ENCODE peak calls at places on chromosomes 5 and 9, in ten cellular contexts. A is osteocyte; T is cardiac fibroblast; W is MM.1S; I is CD8-positive, alpha-beta T cell; Z is lower lobe of right lung; C is endothelial cell; X is coronary artery; J is astrocyte; M is fibroblast of mammary gland. S is an unnamed sample.

GRCh38 chr9:86098793-86099694 is at the start of gene GOLM1:
- DNase-seq in M (peak; percentile 48), C (peak; percentile 76), W (peak; percentile 69), A (peak; percentile 87), X (no peak), J (peak; percentile 44), Z (peak; percentile 69), T (peak; percentile 70), I (no peak), S (no peak)

GRCh38 chr5:177071671-177072385 is 14.9 kb upstream of the FGFR4 start:
- DNase-seq in M (peak; percentile 82), X (no peak), A (peak; percentile 91), T (peak; percentile 88), I (peak; percentile 73), J (peak; percentile 52), Z (no peak), C (peak; percentile 83), W (peak; percentile 82), S (no peak)

GRCh38 chr5:155833282-155833681 is 493.7 kb upstream of the SGCD start:
- DNase-seq in I (no peak), C (no peak), W (no peak), M (no peak), A (no peak), J (no peak), X (no peak), Z (no peak), T (no peak), S (no peak)

GRCh38 chr5:102867999-102868662 is 113.0 kb downstream of the PAM start:
- DNase-seq in W (no peak), M (peak; percentile 17), I (no peak), Z (no peak), J (peak; percentile 28), T (peak; percentile 40), A (no peak), C (no peak), X (no peak), S (no peak)

GRCh38 chr5:34564706-34565235 is 91.4 kb upstream of the RAI14 start:
- DNase-seq in J (peak; percentile 68), I (no peak), M (peak; percentile 80), W (no peak), X (no peak), C (no peak), A (no peak), Z (no peak), T (peak; percentile 47), S (no peak)

GRCh38 chr5:33148076-33148501 is 292.7 kb upstream of the TARS1 start:
- DNase-seq in M (peak; percentile 91), Z (no peak), A (no peak), C (no peak), J (peak; percentile 88), X (no peak), W (no peak), T (peak; percentile 92), I (no peak), S (no peak)

GRCh38 chr5:135429326-135429725 is 17.8 kb downstream of the DCANP1 start:
- DNase-seq in X (no peak), Z (no peak), I (no peak), J (peak; percentile 33), M (peak; percentile 20), T (peak; percentile 94), C (no peak), A (no peak), W (no peak), S (no peak)

GRCh38 chr9:32551491-32552049 is 557 bp upstream of the SMIM27 start:
- DNase-seq in Z (no peak), A (no peak), J (peak; percentile 6), C (peak; percentile 28), T (peak; percentile 28), M (peak; percentile 45), W (peak; percentile 43), X (no peak), I (peak; percentile 44), S (no peak)

GRCh38 chr5:74993743-74994142 is 58.6 kb downstream of the GCNT4 start:
- DNase-seq in T (no peak), X (no peak), I (no peak), M (no peak), A (no peak), Z (no peak), W (no peak), J (no peak), C (no peak), S (no peak)

GRCh38 chr5:68251804-68252648 is 36.5 kb downstream of the PIK3R1 start:
- DNase-seq in J (peak; percentile 55), Z (no peak), M (peak; percentile 95), I (no peak), T (peak; percentile 89), C (no peak), A (no peak), X (no peak), W (no peak), S (no peak)

GRCh38 chr9:134738869-134739659 is 97.5 kb downstream of the COL5A1 start:
- DNase-seq in W (no peak), A (peak; percentile 92), Z (peak; percentile 70), C (peak; percentile 89), I (peak; percentile 30), J (no peak), T (peak; percentile 64), M (peak; percentile 52), X (no peak), S (no peak)

DNA sequence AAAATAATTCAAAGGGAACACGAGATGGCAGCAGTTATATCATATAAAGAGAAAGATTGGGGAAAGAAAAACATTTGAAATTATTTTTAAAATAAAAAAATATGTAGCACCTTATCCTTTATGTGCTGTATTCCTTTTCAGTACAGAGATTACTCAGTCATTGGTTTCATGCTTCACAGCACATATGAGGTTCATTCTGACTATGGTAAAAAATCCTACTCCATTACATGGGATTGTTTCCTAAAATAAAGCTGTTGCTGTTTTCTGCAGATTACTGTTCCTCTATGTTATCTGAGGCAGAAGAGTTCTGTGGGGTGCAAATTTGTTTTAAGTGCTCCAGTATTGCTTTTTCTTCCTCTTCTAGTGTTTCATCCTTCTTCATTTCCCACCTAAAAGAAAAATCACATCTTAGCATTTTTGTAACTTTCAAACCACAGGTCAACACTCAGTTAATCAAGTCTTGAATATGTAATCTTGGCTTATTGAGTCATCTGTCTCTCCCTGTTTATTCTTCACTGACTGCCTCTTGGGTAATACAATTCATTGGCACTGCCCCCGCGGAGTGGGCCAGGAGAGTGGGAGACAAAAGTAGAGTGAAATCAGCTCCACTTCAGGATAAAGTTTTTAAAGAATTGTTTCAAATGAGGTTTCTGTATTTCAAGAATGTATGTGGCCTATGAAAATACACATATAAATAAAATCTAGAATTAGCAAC is 412.5 kb upstream of the POU5F2 start:
- DNase-seq in M (peak; percentile 60), T (no peak), J (peak; percentile 72), C (no peak), Z (peak; percentile 38), W (no peak), I (no peak), X (no peak), A (no peak), S (no peak)
- TF ChIP-seq CTCF in M (no peak), T (no peak), J (no peak), C (no peak), Z (no peak), W (no peak), I (no peak), X (no peak), A (no peak), S (no peak)

GRCh38 chr9:133184971-133185370 is 21.3 kb upstream of the GBGT1 start:
- DNase-seq in C (peak; percentile 33), W (peak; percentile 52), Z (no peak), J (peak; percentile 63), A (no peak), I (peak; percentile 36), X (no peak), T (peak; percentile 85), M (peak; percentile 70), S (no peak)
- TF ChIP-seq CTCF in C (peak; percentile 60), W (peak; percentile 53), Z (peak; percentile 57), J (peak; percentile 65), A (peak; percentile 70), I (peak; percentile 46), X (no peak), T (peak; percentile 69), M (peak; percentile 64), S (peak; percentile 56)

DNA sequence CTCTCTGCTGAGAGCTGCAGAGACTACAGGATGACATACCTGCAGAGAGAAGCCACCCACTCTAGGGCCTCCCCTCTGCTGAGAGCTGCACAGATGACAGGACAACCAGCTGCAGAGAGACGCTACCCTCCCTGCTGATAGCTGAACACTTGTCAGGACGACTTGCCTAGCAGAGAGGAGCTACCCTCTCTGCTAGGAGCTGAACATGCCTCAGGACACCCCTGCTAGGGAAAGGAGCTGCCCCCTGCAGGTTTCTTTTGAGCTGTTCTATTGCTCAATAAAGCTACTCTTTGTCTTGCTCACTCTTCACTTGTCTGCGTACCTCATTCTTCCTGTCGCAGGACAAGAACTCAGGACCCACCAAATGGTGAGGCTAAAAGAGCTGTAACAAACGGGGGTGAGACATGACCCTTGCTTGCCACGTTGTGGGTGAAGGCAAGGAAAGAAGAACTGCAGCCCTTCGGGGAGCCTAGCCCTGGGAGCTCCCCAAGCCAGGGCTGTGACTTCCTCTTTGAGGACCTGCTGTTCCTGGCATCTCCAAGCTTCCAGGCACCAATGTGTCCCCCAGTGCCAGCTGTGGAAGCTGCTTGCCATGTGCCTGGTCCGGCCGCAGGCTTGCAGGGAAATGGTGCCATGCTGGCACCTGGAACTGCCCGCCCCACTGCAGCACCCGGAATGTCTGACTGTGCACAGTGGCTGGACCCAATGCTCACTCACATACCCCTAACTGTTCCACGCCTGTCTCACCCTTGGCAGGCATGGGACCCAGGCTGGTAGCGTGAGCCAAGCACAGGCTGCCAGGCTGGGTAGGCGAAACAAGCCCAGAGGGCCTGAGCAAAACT is 5.1 kb upstream of the TESK1 start:
- DNase-seq in M (no peak), W (no peak), I (no peak), A (no peak), C (no peak), Z (no peak), T (peak; percentile 8), J (no peak), X (peak; percentile 64), S (no peak)
- TF ChIP-seq CTCF in M (peak; percentile 17), W (no peak), I (no peak), A (peak; percentile 7), C (no peak), Z (no peak), T (no peak), J (no peak), X (no peak), S (no peak)

GRCh38 chr5:150672884-150673275 is 11.8 kb downstream of the MYOZ3 start:
- DNase-seq in I (no peak), J (no peak), A (peak; percentile 62), M (no peak), W (no peak), X (no peak), T (no peak), C (no peak), Z (no peak), S (no peak)

GRCh38 chr5:150670275-150670960 is 9.4 kb downstream of the MYOZ3 start:
- DNase-seq in I (no peak), A (peak; percentile 63), J (no peak), T (no peak), Z (no peak), W (no peak), M (no peak), C (no peak), X (no peak), S (no peak)

GRCh38 chr5:150671509-150672236 is 10.6 kb downstream of the MYOZ3 start:
- DNase-seq in A (peak; percentile 84), I (no peak), C (peak; percentile 47), W (no peak), T (no peak), J (no peak), X (no peak), M (no peak), Z (no peak), S (no peak)

GRCh38 chr5:150670961-150671337 is 9.9 kb downstream of the MYOZ3 start:
- DNase-seq in M (no peak), X (no peak), I (no peak), C (no peak), W (no peak), T (no peak), J (no peak), Z (no peak), A (no peak), S (no peak)

GRCh38 chr5:150672237-150672883 is 11.3 kb downstream of the MYOZ3 start:
- DNase-seq in Z (no peak), W (no peak), C (peak; percentile 64), A (no peak), I (peak; percentile 20), M (peak; percentile 11), J (no peak), X (no peak), T (peak; percentile 28), S (no peak)
- TF ChIP-seq CTCF in Z (no peak), W (no peak), C (no peak), A (peak; percentile 9), I (no peak), M (no peak), J (no peak), X (no peak), T (no peak), S (no peak)

S was measured in esophagus squamous epithelium.